ENCODE peak calls at places on chromosomes 11 and 22, in five cellular contexts. R, V, I, A and B are unnamed samples.

GRCh38 chr22:37588540-37589215 is 8.8 kb upstream of the LGALS2 start:
- DNase-seq in V (no peak), A (peak), I (no peak), R (no peak), B (peak)

GRCh38 chr11:58801974-58802545 is 42.4 kb downstream of the GLYATL2 start:
- DNase-seq in A (no peak), V (no peak), I (no peak), R (no peak), B (no peak)

GRCh38 chr11:69655479-69656394 is 14.8 kb downstream of the CCND1 start:
- DNase-seq in V (no peak), A (no peak), R (no peak), I (no peak), B (peak)

GRCh38 chr11:76700177-76701100 is 29.9 kb upstream of the LRRC32 start:
- DNase-seq in V (peak), R (no peak), A (no peak), I (peak), B (no peak)

GRCh38 chr11:296976-297665 is 2.2 kb downstream of the IFITM5 start:
- DNase-seq in V (no peak), A (no peak), R (peak), I (no peak), B (peak)

GRCh38 chr11:113895367-113896155 is 9.0 kb upstream of the HTR3B start:
- DNase-seq in A (no peak), V (no peak), R (no peak), I (no peak), B (no peak)

GRCh38 chr11:74321487-74322188 is 10.2 kb upstream of the P4HA3 start:
- DNase-seq in I (peak), R (no peak), V (no peak), A (no peak), B (no peak)

GRCh38 chr11:120385110-120385509 is 48.9 kb downstream of the ARHGEF12 start:
- DNase-seq in R (no peak), I (no peak), A (no peak), V (no peak), B (no peak)

GRCh38 chr22:30217698-30218565 is 28.6 kb downstream of the LIF start:
- DNase-seq in A (no peak), R (no peak), V (no peak), I (no peak), B (no peak)

GRCh38 chr11:7968686-7969085 is 3.4 kb upstream of the NLRP10 start:
- DNase-seq in V (no peak), I (no peak), A (no peak), R (no peak), B (no peak)

GRCh38 chr11:48141475-48142100 is 75.0 kb upstream of the OR4B1 start:
- DNase-seq in A (no peak), R (no peak), V (peak), I (no peak), B (no peak)

GRCh38 chr11:67113231-67113721 is 5.8 kb upstream of the KDM2A start:
- DNase-seq in A (peak), R (no peak), V (no peak), I (no peak), B (no peak)

GRCh38 chr22:40955516-40955915 is 4.3 kb downstream of the RBX1 start:
- DNase-seq in I (no peak), R (no peak), A (no peak), V (no peak), B (no peak)

GRCh38 chr11:62088331-62088933 is 35.4 kb upstream of the INCENP start:
- DNase-seq in R (no peak), A (no peak), V (no peak), I (no peak), B (no peak)

GRCh38 chr11:660681-661444 is 23.8 kb downstream of the DRD4 start:
- DNase-seq in R (no peak), A (no peak), V (no peak), I (no peak), B (no peak)